ENCODE peak calls at places on chromosomes 12 and 14, in four cellular contexts. J is Kasumi-1, A is GM10248, B is NCI-H460. I is an unnamed sample.

GRCh38 chr12:26018926-26019325 is 60.4 kb downstream of the RASSF8 start:
- DNase-seq in J (no peak), A (no peak), B (no peak), I (no peak)

GRCh38 chr14:51652168-51653095 is 722 bp downstream of the FRMD6 start:
- DNase-seq in J (peak), A (peak), B (no peak), I (peak)

GRCh38 chr12:31234053-31234835 is 91.7 kb downstream of the SINHCAF start:
- DNase-seq in J (no peak), A (no peak), B (no peak), I (peak)

GRCh38 chr12:116941188-116941587 is 30.4 kb downstream of the FBXW8 start:
- DNase-seq in J (no peak), A (no peak), B (no peak), I (no peak)

GRCh38 chr12:15558915-15559528 is 230.2 kb downstream of the EPS8 start:
- DNase-seq in J (no peak), A (no peak), B (no peak), I (no peak)

GRCh38 chr14:71604231-71604630 is 328.0 kb upstream of the RGS6 start:
- DNase-seq in J (no peak), A (no peak), B (no peak), I (no peak)

GRCh38 chr12:1696800-1697199 is 5.9 kb downstream of the ADIPOR2 start:
- DNase-seq in J (no peak), A (no peak), B (no peak), I (no peak)

GRCh38 chr14:22200977-22201605 is 387.9 kb downstream of the DAD1 start:
- DNase-seq in J (peak), A (peak), B (peak), I (peak)

GRCh38 chr14:94761999-94762377 is 7.9 kb downstream of the GSC start:
- DNase-seq in J (no peak), A (no peak), B (no peak), I (no peak)

GRCh38 chr12:85309180-85309579 is 29.2 kb downstream of the ALX1 start:
- DNase-seq in J (no peak), A (no peak), B (no peak), I (no peak)

GRCh38 chr14:99745307-99745951 is 47.8 kb upstream of the EML1 start:
- DNase-seq in J (no peak), A (no peak), B (no peak), I (no peak)

GRCh38 chr12:104573-105081 is 38.1 kb downstream of the IQSEC3 start:
- DNase-seq in J (peak), A (no peak), B (no peak), I (peak)

GRCh38 chr14:37824936-37825698 is 229.7 kb downstream of the TTC6 start:
- DNase-seq in J (no peak), A (no peak), B (no peak), I (no peak)

GRCh38 chr12:89789862-89790261 is 81.2 kb upstream of the ATP2B1 start:
- DNase-seq in J (peak), A (peak), B (no peak), I (no peak)

GRCh38 chr12:67790660-67791059 is 142.1 kb downstream of the DYRK2 start:
- DNase-seq in J (no peak), A (no peak), B (no peak), I (no peak)

GRCh38 chr12:24709201-24709600 is 239.7 kb downstream of the BCAT1 start:
- DNase-seq in J (no peak), A (no peak), B (no peak), I (no peak)

GRCh38 chr14:104287301-104288009 is 149.1 kb downstream of the KIF26A start:
- DNase-seq in J (no peak), A (no peak), B (no peak), I (no peak)

GRCh38 chr14:63647696-63648410 is 6.2 kb upstream of the WDR89 start:
- DNase-seq in J (no peak), A (no peak), B (no peak), I (no peak)

GRCh38 chr12:2691340-2692111 is 103.2 kb upstream of the FKBP4 start:
- DNase-seq in J (peak), A (peak), B (no peak), I (peak)